ENCODE peak calls at places on chromosome 11, in four cellular contexts. U is SK-N-SH, P is GM12878, E is K562. I is an unnamed sample.

GRCh38 chr11:47233989-47234668 is 14.5 kb downstream of the ACP2 start:
- DNase-seq in E (peak), U (peak), P (no peak), I (no peak)

GRCh38 chr11:72430743-72431570 is 3.4 kb downstream of the CLPB start:
- DNase-seq in E (peak), P (no peak), U (peak), I (no peak)

GRCh38 chr11:129999407-129999806 is 3.2 kb downstream of the PRDM10 start:
- DNase-seq in U (no peak), P (no peak), E (no peak), I (no peak)

GRCh38 chr11:9847636-9848035 is 183.8 kb downstream of the SWAP70 start:
- DNase-seq in U (no peak), P (no peak), E (no peak), I (no peak)

GRCh38 chr11:117170210-117170609 is 8.3 kb upstream of the SIDT2 start:
- DNase-seq in U (no peak), E (no peak), P (no peak), I (no peak)

GRCh38 chr11:66333896-66334604 is 2.2 kb downstream of the RIN1 start:
- DNase-seq in P (no peak), E (no peak), U (peak), I (no peak)

GRCh38 chr11:14583252-14584105 is 60.1 kb upstream of the PDE3B start:
- DNase-seq in P (no peak), E (no peak), U (peak), I (no peak)

GRCh38 chr11:130514316-130514715 is 65.9 kb downstream of the ADAMTS15 start:
- DNase-seq in E (no peak), U (no peak), P (no peak), I (no peak)

GRCh38 chr11:103709366-103709765 is 327.1 kb upstream of the DDI1 start:
- DNase-seq in E (no peak), P (no peak), U (no peak), I (no peak)

GRCh38 chr11:77091146-77091940 is 11.3 kb upstream of the OMP start:
- DNase-seq in U (peak), P (no peak), E (peak), I (peak)

GRCh38 chr11:70319694-70320093 is 49.2 kb downstream of the PPFIA1 start:
- DNase-seq in U (no peak), P (no peak), E (no peak), I (no peak)

GRCh38 chr11:95145430-95146063 is 55.9 kb downstream of the ENDOD1 start:
- DNase-seq in E (no peak), U (no peak), P (no peak), I (no peak)

GRCh38 chr11:93623179-93623578 is 38.3 kb upstream of the CEP295 start:
- DNase-seq in U (no peak), E (no peak), P (peak), I (peak)

GRCh38 chr11:93623938-93624337 is 37.5 kb upstream of the CEP295 start:
- DNase-seq in E (no peak), P (no peak), U (no peak), I (no peak)

GRCh38 chr11:93626038-93626437 is 35.4 kb upstream of the CEP295 start:
- DNase-seq in E (no peak), U (no peak), P (no peak), I (no peak)

DNA sequence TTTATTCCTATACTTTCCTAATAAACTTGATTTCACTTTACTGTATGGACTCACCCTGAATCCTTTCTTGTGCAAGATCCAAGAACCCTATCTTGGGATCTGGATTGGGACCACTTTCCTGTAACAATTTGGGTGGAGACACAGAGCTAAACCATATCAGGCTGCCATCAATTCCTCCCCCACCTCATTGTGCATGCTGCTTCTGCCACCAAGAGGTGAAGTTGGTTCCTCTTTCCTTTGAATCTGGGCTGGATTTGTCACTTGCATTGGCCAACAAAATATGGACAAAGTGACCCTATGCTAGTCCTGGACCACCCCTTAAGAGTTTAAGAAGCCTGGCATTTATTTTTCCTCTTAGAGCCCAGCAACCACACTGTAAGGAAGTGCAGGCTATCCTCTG is 39.4 kb upstream of the CEP295 start:
- DNase-seq in E (no peak), P (no peak), U (no peak), I (no peak)
- TF ChIP-seq NRF1 in E (no peak), P (no peak), U (no peak), I (no peak)

GRCh38 chr11:5476184-5476819 is 12.2 kb upstream of the OR52D1 start:
- DNase-seq in P (no peak), E (peak), U (peak), I (no peak)
- TF ChIP-seq NRF1 in P (no peak), E (no peak), U (no peak), I (no peak)

DNA sequence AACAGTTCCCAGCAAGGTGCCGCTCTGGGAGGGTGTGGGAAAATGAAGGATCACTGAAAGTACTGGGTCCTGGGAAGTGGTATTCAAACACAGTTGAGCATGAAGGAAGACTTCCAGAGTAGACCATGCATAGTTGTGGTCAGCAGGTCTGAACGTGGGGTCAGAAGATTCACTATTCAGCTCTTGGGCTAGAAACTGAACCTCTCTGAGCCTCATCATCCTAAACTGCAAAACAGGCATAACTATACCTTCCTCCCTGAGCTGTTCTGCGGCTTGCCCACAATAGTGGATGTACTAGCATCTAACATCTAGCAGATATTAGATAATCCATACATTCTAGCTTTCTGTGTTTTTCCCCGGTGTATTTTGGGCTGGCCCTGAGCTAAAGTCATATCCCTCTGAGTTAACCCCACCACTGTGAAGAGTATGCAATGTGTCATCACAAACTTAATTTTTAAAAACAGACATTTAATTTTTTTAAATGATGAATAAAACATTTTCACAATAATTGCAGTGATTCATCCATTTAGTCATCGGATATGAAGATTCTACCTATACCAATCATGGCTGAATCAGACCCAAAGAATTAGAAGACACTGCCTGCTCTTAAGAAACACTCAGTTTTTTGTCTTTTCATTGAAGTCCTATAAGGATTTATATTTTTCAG is 179.1 kb downstream of the BLID start:
- DNase-seq in P (no peak), U (no peak), E (no peak), I (no peak)
- TF ChIP-seq NRF1 in P (no peak), U (no peak), E (no peak), I (no peak)

DNA sequence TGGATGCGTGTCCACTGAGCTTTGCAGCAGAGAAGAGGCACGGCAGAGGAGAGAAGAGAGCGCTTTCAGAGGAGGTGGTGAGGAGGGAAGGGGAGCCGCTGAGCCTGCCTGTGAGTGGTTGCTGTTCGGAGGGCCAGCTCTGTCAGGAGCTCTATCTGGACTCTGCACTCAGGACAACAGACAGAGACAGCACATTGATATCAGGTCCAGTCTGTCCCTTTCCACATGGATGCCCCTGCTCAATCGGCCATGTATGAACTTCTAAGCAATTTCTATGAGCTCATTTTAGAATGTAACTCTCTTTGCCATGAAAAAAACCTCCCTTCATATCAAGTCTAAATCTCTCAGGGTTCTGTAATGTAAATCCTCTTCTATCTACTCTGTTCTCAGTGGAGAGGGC is 158.5 kb downstream of the KIRREL3 start:
- DNase-seq in P (no peak), U (no peak), E (no peak), I (no peak)
- TF ChIP-seq NRF1 in P (no peak), U (no peak), E (no peak), I (no peak)

GRCh38 chr11:132072044-132072879 is 701.8 kb downstream of the NTM start:
- DNase-seq in E (no peak), U (no peak), P (no peak), I (peak)
- TF ChIP-seq NRF1 in E (no peak), U (no peak), P (no peak), I (no peak)

I was measured in H1.